ENCODE peak calls at places on chromosomes 5 and 9, in eight cellular contexts. One of them, this sample, is unnamed.

GRCh38 chr9:94159069-94159915 is 75.0 kb downstream of the PTPDC1 start:
- DNase-seq in stimulated activated naive CD4-positive, alpha-beta T cell: no peak
- DNase-seq in AG04449: no peak
- DNase-seq in epithelial cell of proximal tubule: no peak
- DNase-seq in ecto neural progenitor cell: no peak
- DNase-seq in mesothelial cell of epicardium: no peak
- DNase-seq in effector CD4-positive, alpha-beta T cell: no peak
- DNase-seq in mammary epithelial cell: no peak
- DNase-seq in this sample: no peak

GRCh38 chr5:66867622-66868322 is 271.6 kb downstream of the MAST4 start:
- DNase-seq in mesothelial cell of epicardium: no peak
- DNase-seq in epithelial cell of proximal tubule: no peak
- DNase-seq in AG04449: no peak
- DNase-seq in stimulated activated naive CD4-positive, alpha-beta T cell: no peak
- DNase-seq in effector CD4-positive, alpha-beta T cell: no peak
- DNase-seq in mammary epithelial cell: peak; percentile 45
- DNase-seq in ecto neural progenitor cell: no peak
- DNase-seq in this sample: no peak

GRCh38 chr9:95012035-95012708 is 285.7 kb downstream of the AOPEP start:
- DNase-seq in AG04449: no peak
- DNase-seq in stimulated activated naive CD4-positive, alpha-beta T cell: no peak
- DNase-seq in mammary epithelial cell: no peak
- DNase-seq in epithelial cell of proximal tubule: no peak
- DNase-seq in effector CD4-positive, alpha-beta T cell: no peak
- DNase-seq in ecto neural progenitor cell: no peak
- DNase-seq in mesothelial cell of epicardium: no peak
- DNase-seq in this sample: no peak

GRCh38 chr5:42951169-42951846 is 88.8 kb downstream of the ANXA2R start:
- DNase-seq in stimulated activated naive CD4-positive, alpha-beta T cell: peak; percentile 74
- DNase-seq in mammary epithelial cell: no peak
- DNase-seq in mesothelial cell of epicardium: no peak
- DNase-seq in effector CD4-positive, alpha-beta T cell: peak; percentile 76
- DNase-seq in epithelial cell of proximal tubule: no peak
- DNase-seq in ecto neural progenitor cell: no peak
- DNase-seq in AG04449: no peak
- DNase-seq in this sample: peak; percentile 13

GRCh38 chr5:149324639-149325038 is 20.7 kb upstream of the GRPEL2 start:
- DNase-seq in effector CD4-positive, alpha-beta T cell: no peak
- DNase-seq in mammary epithelial cell: no peak
- DNase-seq in epithelial cell of proximal tubule: no peak
- DNase-seq in ecto neural progenitor cell: no peak
- DNase-seq in mesothelial cell of epicardium: no peak
- DNase-seq in stimulated activated naive CD4-positive, alpha-beta T cell: no peak
- DNase-seq in AG04449: no peak
- DNase-seq in this sample: no peak

GRCh38 chr9:128260340-128260739 is 15.5 kb downstream of the GOLGA2 start:
- DNase-seq in mesothelial cell of epicardium: no peak
- DNase-seq in stimulated activated naive CD4-positive, alpha-beta T cell: no peak
- DNase-seq in mammary epithelial cell: no peak
- DNase-seq in AG04449: no peak
- DNase-seq in epithelial cell of proximal tubule: no peak
- DNase-seq in ecto neural progenitor cell: no peak
- DNase-seq in effector CD4-positive, alpha-beta T cell: no peak
- DNase-seq in this sample: no peak

GRCh38 chr9:95726756-95727155 is 148.7 kb upstream of the ERCC6L2 start:
- DNase-seq in stimulated activated naive CD4-positive, alpha-beta T cell: no peak
- DNase-seq in epithelial cell of proximal tubule: no peak
- DNase-seq in mammary epithelial cell: peak; percentile 14
- DNase-seq in mesothelial cell of epicardium: no peak
- DNase-seq in AG04449: peak; percentile 5
- DNase-seq in effector CD4-positive, alpha-beta T cell: no peak
- DNase-seq in ecto neural progenitor cell: no peak
- DNase-seq in this sample: no peak

GRCh38 chr9:20722221-20722620 is 38.2 kb downstream of the FOCAD start:
- DNase-seq in epithelial cell of proximal tubule: no peak
- DNase-seq in stimulated activated naive CD4-positive, alpha-beta T cell: no peak
- DNase-seq in effector CD4-positive, alpha-beta T cell: no peak
- DNase-seq in mammary epithelial cell: peak; percentile 8
- DNase-seq in ecto neural progenitor cell: no peak
- DNase-seq in mesothelial cell of epicardium: no peak
- DNase-seq in AG04449: no peak
- DNase-seq in this sample: no peak

GRCh38 chr5:14491505-14491904 is 90.1 kb upstream of the OTULINL start:
- DNase-seq in ecto neural progenitor cell: no peak
- DNase-seq in stimulated activated naive CD4-positive, alpha-beta T cell: no peak
- DNase-seq in effector CD4-positive, alpha-beta T cell: no peak
- DNase-seq in epithelial cell of proximal tubule: no peak
- DNase-seq in mammary epithelial cell: no peak
- DNase-seq in mesothelial cell of epicardium: no peak
- DNase-seq in AG04449: peak; percentile 23
- DNase-seq in this sample: no peak

GRCh38 chr5:158947831-158948230 is 151.9 kb downstream of the EBF1 start:
- DNase-seq in effector CD4-positive, alpha-beta T cell: no peak
- DNase-seq in AG04449: no peak
- DNase-seq in mesothelial cell of epicardium: no peak
- DNase-seq in epithelial cell of proximal tubule: no peak
- DNase-seq in stimulated activated naive CD4-positive, alpha-beta T cell: no peak
- DNase-seq in mammary epithelial cell: no peak
- DNase-seq in ecto neural progenitor cell: no peak
- DNase-seq in this sample: no peak

GRCh38 chr5:154038241-154038603 is 488 bp downstream of the FAM114A2 start:
- DNase-seq in mesothelial cell of epicardium: no peak
- DNase-seq in AG04449: no peak
- DNase-seq in ecto neural progenitor cell: peak; percentile 48
- DNase-seq in effector CD4-positive, alpha-beta T cell: peak; percentile 23
- DNase-seq in epithelial cell of proximal tubule: no peak
- DNase-seq in stimulated activated naive CD4-positive, alpha-beta T cell: peak; percentile 19
- DNase-seq in mammary epithelial cell: no peak
- DNase-seq in this sample: peak; percentile 34

GRCh38 chr9:87343816-87344438 is 153.7 kb upstream of the DAPK1 start:
- DNase-seq in stimulated activated naive CD4-positive, alpha-beta T cell: no peak
- DNase-seq in mesothelial cell of epicardium: no peak
- DNase-seq in mammary epithelial cell: peak; percentile 57
- DNase-seq in ecto neural progenitor cell: no peak
- DNase-seq in epithelial cell of proximal tubule: no peak
- DNase-seq in effector CD4-positive, alpha-beta T cell: no peak
- DNase-seq in AG04449: no peak
- DNase-seq in this sample: peak; percentile 37

GRCh38 chr9:114339130-114339908 is 9.7 kb downstream of the ORM2 start:
- DNase-seq in effector CD4-positive, alpha-beta T cell: peak; percentile 29
- DNase-seq in stimulated activated naive CD4-positive, alpha-beta T cell: peak; percentile 41
- DNase-seq in mammary epithelial cell: peak; percentile 37
- DNase-seq in ecto neural progenitor cell: peak; percentile 78
- DNase-seq in mesothelial cell of epicardium: no peak
- DNase-seq in epithelial cell of proximal tubule: no peak
- DNase-seq in AG04449: no peak
- DNase-seq in this sample: peak; percentile 59

GRCh38 chr5:53170748-53171349 is 61.3 kb upstream of the MOCS2 start:
- DNase-seq in stimulated activated naive CD4-positive, alpha-beta T cell: no peak
- DNase-seq in ecto neural progenitor cell: no peak
- DNase-seq in mesothelial cell of epicardium: no peak
- DNase-seq in effector CD4-positive, alpha-beta T cell: no peak
- DNase-seq in mammary epithelial cell: peak; percentile 52
- DNase-seq in AG04449: no peak
- DNase-seq in epithelial cell of proximal tubule: no peak
- DNase-seq in this sample: peak; percentile 17

GRCh38 chr5:178895615-178896571 is at the start of gene ZFP2:
- DNase-seq in mammary epithelial cell: peak; percentile 59
- DNase-seq in AG04449: no peak
- DNase-seq in effector CD4-positive, alpha-beta T cell: peak; percentile 6
- DNase-seq in mesothelial cell of epicardium: peak; percentile 74
- DNase-seq in stimulated activated naive CD4-positive, alpha-beta T cell: peak; percentile 9
- DNase-seq in epithelial cell of proximal tubule: no peak
- DNase-seq in ecto neural progenitor cell: peak; percentile 83
- DNase-seq in this sample: peak; percentile 42

GRCh38 chr5:66442951-66443445 is 153.2 kb upstream of the MAST4 start:
- DNase-seq in effector CD4-positive, alpha-beta T cell: no peak
- DNase-seq in stimulated activated naive CD4-positive, alpha-beta T cell: no peak
- DNase-seq in mammary epithelial cell: no peak
- DNase-seq in AG04449: no peak
- DNase-seq in ecto neural progenitor cell: no peak
- DNase-seq in mesothelial cell of epicardium: no peak
- DNase-seq in epithelial cell of proximal tubule: no peak
- DNase-seq in this sample: no peak

GRCh38 chr9:89481161-89481915 is 16.6 kb downstream of the SEMA4D start:
- DNase-seq in epithelial cell of proximal tubule: no peak
- DNase-seq in effector CD4-positive, alpha-beta T cell: peak; percentile 37
- DNase-seq in AG04449: no peak
- DNase-seq in ecto neural progenitor cell: no peak
- DNase-seq in stimulated activated naive CD4-positive, alpha-beta T cell: no peak
- DNase-seq in mammary epithelial cell: no peak
- DNase-seq in mesothelial cell of epicardium: no peak
- DNase-seq in this sample: no peak